ENCODE peak calls at places on chromosomes 16 and 17, in six cellular contexts. B is MM.1S, H is ascending aorta, C is vagina, F is right atrium auricular region, S is body of pancreas. Z is an unnamed sample. For H3K4me1, the result is how much of the 10 kb centered on the place peaks cover.

GRCh38 chr17:30246460-30246859 is 11.0 kb upstream of the SLC6A4 start:
- DNase-seq in B (no peak), S (no peak), C (no peak), F (no peak), H (no peak), Z (no peak)

GRCh38 chr16:23367988-23368387 is 65.9 kb downstream of the SCNN1B start:
- DNase-seq in H (no peak), C (no peak), B (no peak), S (no peak), F (no peak), Z (no peak)

GRCh38 chr17:4258867-4259266 is 4.9 kb downstream of the ANKFY1 start:
- DNase-seq in S (no peak), C (no peak), H (no peak), B (no peak), F (no peak), Z (no peak)

GRCh38 chr16:228151-228855 is 946 bp downstream of the LUC7L start:
- DNase-seq in S (no peak), B (peak), F (no peak), C (no peak), H (no peak), Z (no peak)

GRCh38 chr17:7416323-7416722 is 3.8 kb upstream of the SPEM1 start:
- DNase-seq in S (no peak), C (no peak), F (no peak), B (no peak), H (no peak), Z (no peak)

GRCh38 chr17:40218740-40219072 is 398 bp upstream of the WIPF2 start:
- DNase-seq in F (peak), B (peak), C (no peak), H (peak), S (peak), Z (peak)

GRCh38 chr17:43690624-43691316 is 29.0 kb upstream of the MEOX1 start:
- DNase-seq in F (no peak), B (no peak), S (no peak), C (no peak), H (no peak), Z (no peak)

GRCh38 chr16:66382171-66382965 is 15.9 kb downstream of the CDH5 start:
- DNase-seq in H (no peak), B (no peak), F (no peak), C (no peak), S (no peak), Z (no peak)

GRCh38 chr16:89119161-89119621 is 25.5 kb downstream of the ACSF3 start:
- DNase-seq in B (no peak), S (no peak), F (no peak), C (no peak), H (no peak), Z (no peak)

GRCh38 chr16:86761117-86761971 is 183.0 kb downstream of the FOXL1 start:
- DNase-seq in B (peak), C (no peak), S (peak), F (peak), H (no peak), Z (peak)

GRCh38 chr16:68076560-68076959 is 8.6 kb upstream of the NFATC3 start:
- DNase-seq in C (peak), S (no peak), F (no peak), B (no peak), H (no peak), Z (no peak)

GRCh38 chr16:79069118-79069517 is 531.4 kb downstream of the MAF start:
- DNase-seq in C (no peak), F (no peak), S (no peak), H (no peak), B (no peak), Z (no peak)

GRCh38 chr17:56913000-56913866 is 616 bp downstream of the TRIM25 start:
- DNase-seq in S (no peak), C (no peak), F (no peak), H (no peak), B (no peak), Z (no peak)

GRCh38 chr17:17402558-17402957 is 74.2 kb upstream of the MED9 start:
- DNase-seq in H (no peak), B (no peak), C (no peak), S (no peak), F (no peak), Z (no peak)

GRCh38 chr17:16470302-16470701 is 21.7 kb downstream of the LRRC75A start:
- DNase-seq in C (no peak), B (no peak), H (no peak), F (no peak), S (peak), Z (no peak)

GRCh38 chr16:87806246-87806607 is 40.4 kb upstream of the KLHDC4 start:
- DNase-seq in S (peak), C (no peak), H (no peak), F (no peak), B (no peak), Z (no peak)

DNA sequence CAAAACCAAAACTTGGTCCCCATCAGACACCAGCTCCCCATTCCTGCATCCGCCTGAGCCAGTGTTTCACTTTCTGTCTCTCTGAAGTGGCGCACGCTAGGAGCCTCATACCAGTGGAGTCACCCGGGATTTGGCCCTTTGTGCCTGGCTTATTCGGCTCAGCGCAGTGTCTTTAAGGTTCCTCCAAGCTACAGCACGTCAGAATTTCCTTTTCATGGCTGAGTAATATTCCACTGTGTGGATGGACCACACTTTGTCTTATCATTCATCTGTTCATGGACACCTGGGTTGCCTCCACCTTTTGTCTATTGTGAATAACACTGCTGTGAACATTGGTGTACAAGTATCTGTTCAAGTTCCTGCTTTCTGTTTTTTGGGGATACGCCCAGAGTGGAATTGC is 45.2 kb upstream of the CHMP6 start:
- DNase-seq in H (no peak), B (no peak), C (no peak), F (no peak), S (no peak), Z (no peak)
- H3K4me1 ChIP-seq in H (under half), B (under half), C (under half), F (under half), S (under half), Z (under half)

GRCh38 chr17:62724398-62725146 is 83.5 kb downstream of the MARCHF10 start:
- DNase-seq in H (no peak), C (no peak), F (no peak), S (no peak), B (peak), Z (no peak)
- H3K4me3 ChIP-seq in H (no peak), C (no peak), F (no peak), S (no peak), B (peak), Z (no peak)

GRCh38 chr16:2205104-2205966 is at the start of gene MLST8:
- DNase-seq in S (peak), B (peak), H (peak), C (no peak), F (peak), Z (peak)
- TF ChIP-seq CTCF in S (no peak), B (peak), H (peak), C (no peak), F (peak), Z (no peak)

DNA sequence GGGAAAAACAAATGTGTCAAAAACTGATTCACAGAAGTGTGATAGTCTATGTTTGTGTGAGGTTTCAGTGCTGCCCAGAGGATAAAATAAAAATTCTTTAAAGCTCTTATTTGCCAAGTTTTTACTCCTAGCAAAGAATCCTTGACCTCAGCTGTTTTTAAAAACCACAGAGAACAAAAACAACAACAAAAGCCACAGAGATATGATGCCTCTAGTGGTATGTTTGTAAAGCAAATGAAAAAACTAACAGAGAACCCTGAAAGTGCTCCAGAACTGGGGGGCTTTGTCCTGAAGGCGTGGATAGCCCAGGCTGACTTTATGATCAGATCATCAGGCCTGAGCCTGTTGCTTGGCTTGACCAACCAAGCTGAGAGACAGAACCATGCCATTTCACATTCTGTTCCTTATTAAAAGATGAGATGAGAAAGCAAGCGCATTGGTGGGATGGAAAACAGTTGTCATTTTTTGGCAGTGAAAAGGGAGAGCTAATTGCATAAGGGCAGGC is 411.1 kb downstream of the CPPED1 start:
- DNase-seq in F (no peak), H (no peak), S (no peak), B (no peak), C (no peak), Z (no peak)
- H3K4me1 ChIP-seq in F (under half), H (under half), S (under half), B (under half), C (under half), Z (under half)

DNA sequence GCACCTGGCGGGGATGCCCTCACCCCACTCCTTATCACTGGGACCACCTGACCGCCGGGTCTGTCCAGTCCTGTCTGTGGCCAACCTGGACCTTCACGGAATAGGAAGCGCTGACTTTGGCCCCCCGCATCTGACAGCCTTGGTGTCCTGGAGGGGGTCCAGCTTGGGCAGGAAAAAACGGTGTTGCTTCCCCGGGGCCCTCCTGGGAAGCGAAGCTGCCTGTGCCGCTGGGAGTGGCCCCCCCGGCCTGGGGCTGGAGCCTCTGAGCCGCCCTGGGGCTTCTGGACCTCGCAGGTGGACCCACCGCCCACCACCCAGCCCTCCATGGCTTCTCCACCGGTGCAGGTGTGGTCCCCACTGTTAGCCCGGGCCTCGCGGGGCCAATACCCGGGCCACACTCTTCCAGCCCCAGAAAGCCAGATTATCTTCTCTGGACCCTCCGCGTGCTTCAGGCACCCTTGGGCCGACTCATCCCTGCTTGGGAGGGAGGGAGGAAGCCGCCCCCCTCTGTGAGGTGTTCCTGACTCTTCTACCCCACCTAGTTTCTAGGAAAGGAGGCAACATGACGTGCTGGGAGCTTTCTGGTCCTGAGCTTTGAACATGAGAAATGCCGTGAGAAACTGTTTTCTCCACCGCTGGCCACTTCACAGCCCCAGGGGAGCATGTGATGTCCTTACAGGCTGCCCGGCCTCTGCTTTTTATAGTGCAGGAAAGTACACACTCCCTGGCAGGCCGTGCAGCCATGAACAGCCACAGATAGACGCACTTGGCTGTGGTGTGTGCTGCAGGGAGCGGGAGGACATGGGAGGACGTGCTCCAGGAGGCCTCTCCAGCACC is 1.1 kb downstream of the C1QTNF1 start:
- DNase-seq in H (no peak), S (no peak), C (no peak), B (no peak), F (no peak), Z (no peak)
- H3K4me3 ChIP-seq in H (peak), S (no peak), C (peak), B (peak), F (peak), Z (peak)